ENCODE peak calls at places on chromosome 9, in five cellular contexts. One of them, this sample, is unnamed.

GRCh38 chr9:16628421-16628820 is 242.0 kb downstream of the BNC2 start:
- DNase-seq in EH: peak
- DNase-seq in HEK293T: no peak
- DNase-seq in heart left ventricle: no peak
- DNase-seq in nephron progenitor cell: no peak
- DNase-seq in this sample: no peak

GRCh38 chr9:104831681-104832080 is 67.8 kb downstream of the NIPSNAP3B start:
- DNase-seq in EH: peak
- DNase-seq in HEK293T: no peak
- DNase-seq in heart left ventricle: no peak
- DNase-seq in nephron progenitor cell: no peak
- DNase-seq in this sample: peak

GRCh38 chr9:117772960-117773359 is 68.8 kb downstream of the TLR4 start:
- DNase-seq in EH: peak
- DNase-seq in HEK293T: peak
- DNase-seq in heart left ventricle: no peak
- DNase-seq in nephron progenitor cell: no peak
- DNase-seq in this sample: peak

GRCh38 chr9:87880116-87880515 is 2.6 kb upstream of the SPATA31E1 start:
- DNase-seq in EH: peak
- DNase-seq in HEK293T: peak
- DNase-seq in heart left ventricle: no peak
- DNase-seq in nephron progenitor cell: no peak
- DNase-seq in this sample: no peak

GRCh38 chr9:23887781-23888180 is 61.7 kb upstream of the ELAVL2 start:
- DNase-seq in EH: no peak
- DNase-seq in HEK293T: no peak
- DNase-seq in heart left ventricle: no peak
- DNase-seq in nephron progenitor cell: no peak
- DNase-seq in this sample: no peak

GRCh38 chr9:95729669-95730368 is 145.7 kb upstream of the ERCC6L2 start:
- DNase-seq in EH: no peak
- DNase-seq in HEK293T: no peak
- DNase-seq in heart left ventricle: no peak
- DNase-seq in nephron progenitor cell: no peak
- DNase-seq in this sample: no peak

GRCh38 chr9:38720083-38720755 is at the start of gene FAM240B:
- DNase-seq in EH: no peak
- DNase-seq in HEK293T: no peak
- DNase-seq in heart left ventricle: no peak
- DNase-seq in nephron progenitor cell: peak
- DNase-seq in this sample: no peak

GRCh38 chr9:78866228-78867132 is 569.6 kb downstream of the PSAT1 start:
- DNase-seq in EH: peak
- DNase-seq in HEK293T: no peak
- DNase-seq in heart left ventricle: no peak
- DNase-seq in nephron progenitor cell: no peak
- DNase-seq in this sample: peak

GRCh38 chr9:17777465-17777864 is 198.6 kb downstream of the SH3GL2 start:
- DNase-seq in EH: no peak
- DNase-seq in HEK293T: no peak
- DNase-seq in heart left ventricle: no peak
- DNase-seq in nephron progenitor cell: no peak
- DNase-seq in this sample: no peak